ENCODE peak calls at places on chromosomes 7 and 10, in eight cellular contexts. I is heart right ventricle, M is endodermal cell, W is osteocyte, N is HL-60, T is AG10803, K is fibroblast of the aortic adventitia, B is brain microvascular endothelial cell. X is an unnamed sample.

GRCh38 chr7:19097165-19097885 is 20.1 kb downstream of the TWIST1 start:
- DNase-seq in W (no peak), T (no peak), M (no peak), K (no peak), B (no peak), I (no peak), N (no peak), X (no peak)

GRCh38 chr10:68095176-68095575 is 14.1 kb upstream of the MYPN start:
- DNase-seq in N (no peak), K (peak; percentile 52), W (no peak), T (peak; percentile 75), B (peak; percentile 49), I (no peak), M (no peak), X (no peak)

GRCh38 chr10:51808187-51808586 is 108.8 kb upstream of the CSTF2T start:
- DNase-seq in M (no peak), T (no peak), B (no peak), N (no peak), I (no peak), W (no peak), K (no peak), X (no peak)

GRCh38 chr7:71787513-71787912 is 624.6 kb downstream of the CALN1 start:
- DNase-seq in W (no peak), I (no peak), B (no peak), N (no peak), T (no peak), M (no peak), K (no peak), X (no peak)

GRCh38 chr7:14598978-14599377 is 303.6 kb downstream of the DGKB start:
- DNase-seq in T (peak; percentile 18), W (no peak), K (peak; percentile 36), B (peak; percentile 71), M (no peak), I (no peak), N (no peak), X (no peak)

GRCh38 chr7:79702116-79702515 is 248.6 kb upstream of the MAGI2 start:
- DNase-seq in K (no peak), I (no peak), B (peak; percentile 15), T (peak; percentile 7), W (no peak), M (no peak), N (no peak), X (no peak)

GRCh38 chr10:74044419-74044818 is 46.5 kb downstream of the VCL start:
- DNase-seq in B (no peak), I (no peak), M (no peak), K (no peak), T (no peak), W (no peak), N (no peak), X (no peak)

GRCh38 chr7:133649593-133649992 is 396.7 kb downstream of the EXOC4 start:
- DNase-seq in N (no peak), B (no peak), I (no peak), T (peak; percentile 72), K (peak; percentile 47), M (no peak), W (no peak), X (no peak)

GRCh38 chr7:2934984-2935740 is 91.1 kb upstream of the GNA12 start:
- DNase-seq in I (no peak), W (no peak), T (no peak), K (no peak), N (no peak), B (no peak), M (peak; percentile 32), X (peak; percentile 24)

GRCh38 chr10:5604946-5605345 is 61.4 kb downstream of the ASB13 start:
- DNase-seq in K (no peak), M (no peak), N (no peak), B (no peak), T (no peak), W (no peak), I (no peak), X (no peak)

GRCh38 chr10:90321132-90321816 is 536.6 kb downstream of the HTR7 start:
- DNase-seq in W (no peak), N (no peak), T (no peak), B (peak; percentile 39), I (no peak), M (no peak), K (peak; percentile 56), X (no peak)

GRCh38 chr10:27611209-27611608 is 107.1 kb downstream of the RAB18 start:
- DNase-seq in N (no peak), T (peak; percentile 94), K (no peak), B (peak; percentile 31), I (no peak), W (no peak), M (no peak), X (no peak)

GRCh38 chr7:15430191-15430590 is 131.6 kb downstream of the AGMO start:
- DNase-seq in W (no peak), T (no peak), I (no peak), M (no peak), B (no peak), K (no peak), N (no peak), X (no peak)

GRCh38 chr10:78520737-78521430 is 487.2 kb downstream of the RPS24 start:
- DNase-seq in K (peak; percentile 42), M (peak; percentile 82), B (peak; percentile 12), W (peak; percentile 63), N (peak; percentile 25), I (no peak), T (peak; percentile 29), X (no peak)
- TF ChIP-seq CTCF in K (peak; percentile 52), M (peak; percentile 73), B (peak; percentile 74), W (peak; percentile 37), N (no peak), I (no peak), T (peak; percentile 53), X (no peak)

GRCh38 chr10:34275626-34276025 is 539.5 kb downstream of the PARD3 start:
- DNase-seq in I (no peak), W (no peak), N (no peak), M (no peak), T (no peak), B (no peak), K (peak; percentile 40), X (no peak)

GRCh38 chr10:34282186-34282585 is 532.9 kb downstream of the PARD3 start:
- DNase-seq in B (no peak), K (no peak), W (no peak), M (no peak), I (no peak), T (no peak), N (no peak), X (no peak)

GRCh38 chr10:34286136-34286739 is 528.9 kb downstream of the PARD3 start:
- DNase-seq in M (peak; percentile 56), K (no peak), T (peak; percentile 48), I (no peak), W (no peak), B (no peak), N (no peak), X (no peak)

GRCh38 chr10:34281661-34282060 is 533.4 kb downstream of the PARD3 start:
- DNase-seq in B (no peak), I (no peak), W (no peak), N (no peak), K (no peak), M (no peak), T (peak; percentile 62), X (no peak)

DNA sequence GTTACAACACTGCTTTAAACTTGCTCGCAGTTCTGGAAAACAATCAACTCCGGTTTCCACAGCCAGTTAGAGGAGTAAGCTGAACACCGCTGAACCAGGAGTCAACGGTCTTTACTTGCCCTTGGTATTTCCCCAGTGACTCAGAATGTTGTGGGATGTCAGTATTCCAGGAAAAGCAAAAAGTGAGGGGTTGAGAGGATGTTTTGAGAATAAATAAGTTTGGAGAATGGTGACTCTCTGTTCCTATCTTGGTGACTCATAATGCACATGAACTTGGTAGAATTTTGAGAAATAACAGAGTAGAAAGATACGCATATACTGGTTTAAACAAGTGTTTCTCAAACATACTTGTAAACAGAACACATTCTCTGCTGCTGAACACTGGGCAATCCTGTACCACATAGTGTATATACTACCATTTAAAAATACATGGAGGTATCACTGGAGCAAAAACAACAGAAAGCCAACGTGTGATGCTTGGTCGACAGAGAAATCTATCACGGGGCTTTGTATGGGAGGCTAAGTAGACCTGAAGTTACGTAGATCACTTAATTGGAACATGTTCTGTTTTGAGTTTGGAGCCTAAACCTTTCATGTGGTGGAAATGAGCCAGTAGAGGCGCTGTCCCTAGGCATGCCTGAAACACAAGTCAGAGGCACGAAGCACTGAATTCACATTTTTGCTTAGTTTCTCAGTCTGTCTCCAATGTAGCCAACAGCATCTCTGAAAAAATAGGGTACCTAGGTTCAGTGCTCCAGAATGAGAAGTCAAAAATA is 534.3 kb downstream of the PARD3 start:
- DNase-seq in W (no peak), B (peak; percentile 96), K (peak; percentile 96), N (no peak), I (no peak), T (peak; percentile 96), M (peak; percentile 72), X (no peak)
- TF ChIP-seq CTCF in W (peak; percentile 49), B (peak; percentile 79), K (peak; percentile 26), N (no peak), I (no peak), T (peak; percentile 9), M (peak; percentile 70), X (no peak)

GRCh38 chr10:130181858-130182257 is 45.7 kb downstream of the GLRX3 start:
- DNase-seq in M (peak; percentile 17), T (no peak), N (no peak), B (no peak), W (no peak), I (no peak), K (no peak), X (no peak)

GRCh38 chr10:130174343-130174742 is 38.2 kb downstream of the GLRX3 start:
- DNase-seq in W (no peak), T (no peak), M (no peak), I (no peak), N (no peak), B (no peak), K (peak; percentile 8), X (no peak)

GRCh38 chr10:130177250-130177649 is 41.1 kb downstream of the GLRX3 start:
- DNase-seq in K (no peak), T (no peak), N (no peak), B (no peak), W (no peak), M (peak; percentile 9), I (no peak), X (no peak)

GRCh38 chr10:130175074-130175473 is 38.9 kb downstream of the GLRX3 start:
- DNase-seq in M (no peak), K (no peak), W (no peak), N (no peak), B (no peak), T (no peak), I (no peak), X (no peak)

DNA sequence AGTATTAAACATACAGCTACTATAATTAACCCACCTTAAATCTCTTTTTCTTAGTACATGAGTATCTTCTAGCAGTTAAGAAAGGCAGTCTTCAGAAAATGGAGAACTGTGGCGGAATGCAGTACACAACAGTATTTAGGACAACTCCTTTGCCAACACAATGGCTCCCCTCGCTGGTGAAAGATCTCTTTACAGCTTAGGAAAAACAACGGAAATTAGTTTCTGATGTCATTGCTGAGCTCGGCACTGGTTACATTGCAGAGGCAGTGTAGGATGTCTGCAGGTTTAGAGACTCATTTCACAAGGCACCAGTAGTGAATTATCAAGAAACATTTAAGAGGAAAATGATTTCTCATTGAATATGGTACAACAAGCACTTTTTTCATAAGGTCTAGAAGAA is 43.4 kb downstream of the GLRX3 start:
- DNase-seq in K (peak; percentile 81), N (peak; percentile 11), T (peak; percentile 70), I (no peak), W (no peak), M (peak; percentile 81), B (peak; percentile 80), X (no peak)
- TF ChIP-seq CTCF in K (peak; percentile 55), N (no peak), T (peak; percentile 63), I (no peak), W (peak; percentile 55), M (peak; percentile 85), B (peak; percentile 66), X (peak; percentile 22)

GRCh38 chr10:93999401-93999851 is 5.7 kb downstream of the PLCE1 start:
- DNase-seq in W (no peak), T (peak; percentile 40), B (peak; percentile 47), N (no peak), K (peak; percentile 84), M (peak; percentile 82), I (peak; percentile 58), X (no peak)
- TF ChIP-seq CTCF in W (no peak), T (no peak), B (no peak), N (no peak), K (peak; percentile 14), M (no peak), I (no peak), X (no peak)